ENCODE peak calls at places on chromosomes 5 and 9, in six cellular contexts. X is EL, A is HuH-7, S is caudate nucleus, G is transverse colon, Z is midbrain. P is an unnamed sample.

GRCh38 chr9:70412678-70413426 is 1.6 kb downstream of the KLF9 start:
- DNase-seq in S (peak; percentile 52), Z (peak; percentile 75), X (peak; percentile 81), G (peak; percentile 83), A (peak; percentile 25), P (peak; percentile 76)

GRCh38 chr9:137606005-137606601 is 617 bp downstream of the ARRDC1 start:
- DNase-seq in Z (no peak), S (no peak), A (peak; percentile 39), G (no peak), X (no peak), P (no peak)

GRCh38 chr5:5309645-5310044 is 112.8 kb upstream of the ICE1 start:
- DNase-seq in G (no peak), X (no peak), A (no peak), Z (no peak), S (no peak), P (no peak)

GRCh38 chr5:143395638-143396352 is 7.7 kb downstream of the NR3C1 start:
- DNase-seq in X (no peak), Z (no peak), G (no peak), A (no peak), S (no peak), P (no peak)

GRCh38 chr5:50853151-50853550 is 186.7 kb downstream of the PARP8 start:
- DNase-seq in G (peak; percentile 21), S (no peak), A (no peak), Z (peak; percentile 53), X (no peak), P (no peak)

GRCh38 chr9:91536211-91536691 is 112.6 kb upstream of the NFIL3 start:
- DNase-seq in A (peak; percentile 59), G (peak; percentile 72), Z (no peak), X (peak; percentile 76), S (no peak), P (no peak)

GRCh38 chr5:669111-669841 is 23.9 kb downstream of the TPPP start:
- DNase-seq in S (peak; percentile 90), A (peak; percentile 70), G (peak; percentile 49), Z (peak; percentile 91), X (no peak), P (peak; percentile 96)

GRCh38 chr9:16337322-16338029 is 533.0 kb downstream of the BNC2 start:
- DNase-seq in X (peak; percentile 92), A (no peak), G (no peak), Z (no peak), S (no peak), P (no peak)